ENCODE peak calls at places on chromosome 16, in ten cellular contexts. T is CD8-positive, alpha-beta T cell; B is cardiac fibroblast; W is RWPE1; H is GM12878; J is WTC11; R is stomach; I is heart left ventricle; K is spleen; G is HFF-Myc. S is an unnamed sample.

GRCh38 chr16:52591441-52592215 is 44.7 kb upstream of the TOX3 start:
- DNase-seq in T (no peak), B (no peak), W (no peak), H (no peak), J (no peak), R (no peak), I (no peak), K (no peak), G (no peak), S (no peak)

GRCh38 chr16:17544785-17545184 is 74.0 kb upstream of the XYLT1 start:
- DNase-seq in T (peak; percentile 2), B (no peak), W (no peak), H (no peak), J (peak; percentile 76), R (no peak), I (no peak), K (no peak), G (no peak), S (no peak)

GRCh38 chr16:68319185-68319908 is 8.5 kb downstream of the PRMT7 start:
- DNase-seq in T (no peak), B (no peak), W (no peak), H (no peak), J (no peak), R (no peak), I (no peak), K (no peak), G (no peak), S (no peak)

GRCh38 chr16:64791756-64792155 is 330.1 kb downstream of the CDH11 start:
- DNase-seq in T (no peak), B (peak; percentile 63), W (no peak), H (no peak), J (no peak), R (no peak), I (no peak), K (no peak), G (no peak), S (no peak)

GRCh38 chr16:22671301-22672076 is 142.5 kb upstream of the HS3ST2 start:
- DNase-seq in T (no peak), B (peak; percentile 48), W (no peak), H (no peak), J (no peak), R (no peak), I (peak; percentile 12), K (no peak), G (no peak), S (no peak)

GRCh38 chr16:4926928-4927327 is 10.0 kb downstream of the PPL start:
- DNase-seq in T (no peak), B (no peak), W (no peak), H (no peak), J (no peak), R (no peak), I (no peak), K (no peak), G (no peak), S (no peak)

GRCh38 chr16:57906385-57907316 is 64.3 kb downstream of the CNGB1 start:
- DNase-seq in T (peak; percentile 9), B (no peak), W (no peak), H (no peak), J (peak; percentile 74), R (no peak), I (no peak), K (no peak), G (no peak), S (no peak)

GRCh38 chr16:48831081-48831722 is 221.2 kb upstream of the N4BP1 start:
- DNase-seq in T (no peak), B (no peak), W (peak; percentile 7), H (no peak), J (peak; percentile 61), R (no peak), I (no peak), K (no peak), G (no peak), S (no peak)

DNA sequence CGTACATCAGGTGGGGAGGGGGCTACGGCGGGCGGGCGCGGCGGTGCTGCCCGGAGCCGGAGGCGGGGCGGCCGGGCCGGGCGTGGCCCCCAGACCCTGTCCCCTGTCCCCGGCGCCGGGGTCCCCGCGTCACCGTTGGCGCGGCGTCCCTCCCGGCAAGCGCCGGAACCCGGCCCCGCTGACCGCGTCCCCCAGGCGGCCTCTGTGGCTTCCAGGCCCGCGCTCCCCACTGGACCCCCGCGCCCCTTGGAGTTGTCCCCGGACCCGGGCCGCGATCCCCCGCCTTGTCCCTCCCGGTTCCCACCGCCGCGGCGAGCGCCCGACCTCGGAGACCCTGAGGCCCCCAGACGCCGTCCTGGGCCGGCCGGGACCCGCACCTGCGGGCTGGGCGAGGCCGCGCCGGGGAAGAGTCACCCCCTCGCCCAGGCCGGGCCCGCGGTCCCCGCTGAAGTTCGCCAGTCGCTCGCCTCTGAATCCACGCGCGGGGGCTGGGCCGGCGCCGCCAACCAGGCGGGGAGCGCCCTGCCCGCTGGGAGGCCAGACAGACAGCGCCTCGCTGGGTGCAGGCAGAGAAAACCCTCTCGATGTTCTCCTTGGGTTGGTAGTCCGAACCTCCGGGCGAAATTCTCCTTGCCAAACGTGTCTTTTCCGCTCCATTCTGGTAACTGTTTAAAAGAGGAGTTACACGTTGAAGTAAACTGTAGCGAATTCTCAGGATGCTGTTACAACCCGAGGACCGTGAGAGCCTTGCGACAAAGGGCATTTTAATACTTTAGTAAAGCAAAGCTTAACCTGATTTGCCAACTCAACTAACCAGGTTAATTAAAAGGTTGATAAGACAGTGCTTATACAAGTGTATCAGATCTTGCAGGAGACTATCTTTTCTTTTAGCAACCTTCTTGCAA is 761 bp downstream of the GAN start:
- DNase-seq in T (peak; percentile 21), B (peak; percentile 51), W (peak; percentile 44), H (no peak), J (peak; percentile 23), R (peak; percentile 68), I (peak; percentile 58), K (peak; percentile 90), G (no peak), S (no peak)
- TF ChIP-seq CTCF in T (no peak), B (no peak), W (peak; percentile 16), H (no peak), J (no peak), R (no peak), I (peak; percentile 14), K (no peak), G (no peak), S (peak; percentile 24)

GRCh38 chr16:54363760-54364159 is 77.2 kb upstream of the IRX3 start:
- DNase-seq in T (no peak), B (no peak), W (no peak), H (no peak), J (no peak), R (no peak), I (no peak), K (no peak), G (no peak), S (no peak)

GRCh38 chr16:54362801-54363200 is 76.2 kb upstream of the IRX3 start:
- DNase-seq in T (no peak), B (no peak), W (no peak), H (no peak), J (no peak), R (no peak), I (no peak), K (no peak), G (no peak), S (no peak)

GRCh38 chr16:54359555-54359954 is 73.0 kb upstream of the IRX3 start:
- DNase-seq in T (no peak), B (no peak), W (no peak), H (no peak), J (no peak), R (no peak), I (no peak), K (no peak), G (no peak), S (no peak)

GRCh38 chr16:54361246-54361645 is 74.7 kb upstream of the IRX3 start:
- DNase-seq in T (no peak), B (no peak), W (no peak), H (no peak), J (no peak), R (no peak), I (no peak), K (no peak), G (no peak), S (no peak)

DNA sequence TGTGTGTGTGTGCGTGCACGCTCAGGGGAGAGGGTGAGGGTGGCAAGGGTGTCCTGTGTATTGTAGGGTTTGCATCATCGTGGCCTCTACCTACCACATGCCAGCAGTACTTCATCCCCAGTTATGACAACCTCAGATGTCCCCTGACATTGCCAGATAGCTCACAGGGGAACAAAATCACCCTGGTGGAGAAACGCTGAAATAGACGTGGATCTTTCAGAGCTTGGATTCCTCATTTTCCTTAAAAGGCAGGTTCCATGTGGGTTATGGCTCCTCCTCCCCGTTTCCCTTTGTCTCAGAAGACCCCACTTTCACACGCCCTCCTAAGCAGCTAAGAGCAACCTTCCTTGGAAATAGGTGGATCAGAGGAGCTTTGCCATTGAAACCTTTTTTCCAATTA is 75.2 kb upstream of the IRX3 start:
- DNase-seq in T (no peak), B (no peak), W (no peak), H (no peak), J (no peak), R (no peak), I (no peak), K (no peak), G (no peak), S (no peak)
- TF ChIP-seq CTCF in T (no peak), B (no peak), W (no peak), H (no peak), J (no peak), R (no peak), I (no peak), K (no peak), G (no peak), S (no peak)

DNA sequence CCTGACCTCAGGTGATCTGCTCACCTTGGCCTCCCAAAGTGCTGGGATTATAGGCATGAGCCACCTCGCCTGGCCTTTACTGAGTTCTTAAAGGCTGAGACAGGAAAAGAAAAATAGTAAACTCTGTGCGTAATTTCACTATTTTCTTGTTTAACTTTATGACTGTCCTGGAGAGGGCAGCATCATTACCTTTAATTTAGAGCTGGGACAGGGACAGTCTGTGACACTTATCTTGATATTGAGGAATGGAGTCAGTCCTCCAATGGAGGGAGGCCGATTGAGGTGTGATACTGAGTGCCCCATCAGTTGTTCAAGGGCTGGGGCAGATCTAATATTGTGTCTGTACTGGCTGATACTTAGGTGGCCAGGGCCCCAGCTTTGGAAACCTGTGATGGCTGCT is 21.5 kb upstream of the SPN start:
- DNase-seq in T (no peak), B (no peak), W (no peak), H (no peak), J (no peak), R (no peak), I (no peak), K (no peak), G (no peak), S (no peak)
- TF ChIP-seq CTCF in T (no peak), B (no peak), W (no peak), H (peak; percentile 58), J (no peak), R (no peak), I (no peak), K (no peak), G (no peak), S (peak; percentile 14)

GRCh38 chr16:83814654-83814985 is 6.8 kb downstream of the HSBP1 start:
- DNase-seq in T (no peak), B (no peak), W (no peak), H (no peak), J (no peak), R (no peak), I (no peak), K (no peak), G (no peak), S (no peak)

GRCh38 chr16:83813818-83814653 is 6.3 kb downstream of the HSBP1 start:
- DNase-seq in T (no peak), B (peak; percentile 66), W (peak; percentile 24), H (no peak), J (no peak), R (no peak), I (no peak), K (no peak), G (peak; percentile 79), S (no peak)

GRCh38 chr16:83818276-83818675 is 10.5 kb downstream of the HSBP1 start:
- DNase-seq in T (no peak), B (no peak), W (no peak), H (no peak), J (no peak), R (no peak), I (no peak), K (no peak), G (no peak), S (no peak)

GRCh38 chr16:83817022-83817421 is 9.2 kb downstream of the HSBP1 start:
- DNase-seq in T (no peak), B (no peak), W (no peak), H (no peak), J (no peak), R (no peak), I (no peak), K (no peak), G (no peak), S (no peak)
- TF ChIP-seq CTCF in T (no peak), B (no peak), W (no peak), H (no peak), J (no peak), R (no peak), I (no peak), K (no peak), G (no peak), S (no peak)